ENCODE peak calls at places on chromosome 20, in nine cellular contexts. D is transverse colon, W is cardiac muscle cell, Q is neural progenitor cell, K is Peyer's patch, E is tibial nerve, H is sigmoid colon, L is right cardiac atrium, B is heart right ventricle. J is an unnamed sample.

GRCh38 chr20:59733326-59733725 is 129.0 kb downstream of the PHACTR3 start:
- DNase-seq in D (no peak), W (no peak), Q (no peak), K (no peak), E (no peak), H (no peak), L (no peak), B (no peak), J (no peak)

GRCh38 chr20:5887386-5887785 is 62.9 kb downstream of the TRMT6 start:
- DNase-seq in D (no peak), W (no peak), Q (no peak), K (no peak), E (no peak), H (no peak), L (no peak), B (no peak), J (no peak)

GRCh38 chr20:46573234-46573633 is 22.8 kb upstream of the OCSTAMP start:
- DNase-seq in D (no peak), W (no peak), Q (no peak), K (no peak), E (no peak), H (peak; percentile 52), L (no peak), B (no peak), J (no peak)

GRCh38 chr20:63833776-63834544 is 2.9 kb upstream of the ZBTB46 start:
- DNase-seq in D (no peak), W (no peak), Q (no peak), K (no peak), E (no peak), H (no peak), L (no peak), B (no peak), J (no peak)

GRCh38 chr20:1418335-1418734 is 25.5 kb upstream of the FKBP1A start:
- DNase-seq in D (no peak), W (peak; percentile 21), Q (no peak), K (no peak), E (no peak), H (no peak), L (no peak), B (no peak), J (no peak)

GRCh38 chr20:63924241-63924640 is 29.3 kb downstream of the DNAJC5 start:
- DNase-seq in D (no peak), W (no peak), Q (no peak), K (no peak), E (no peak), H (no peak), L (no peak), B (no peak), J (no peak)

GRCh38 chr20:18628330-18628941 is 40.6 kb downstream of the DTD1 start:
- DNase-seq in D (peak; percentile 17), W (no peak), Q (peak; percentile 51), K (peak; percentile 55), E (no peak), H (no peak), L (no peak), B (no peak), J (peak; percentile 29)

GRCh38 chr20:24206995-24207394 is 218.4 kb upstream of the GGTLC1 start:
- DNase-seq in D (no peak), W (peak; percentile 5), Q (no peak), K (no peak), E (no peak), H (no peak), L (no peak), B (no peak), J (no peak)

GRCh38 chr20:14712302-14712739 is 374.9 kb upstream of the FLRT3 start:
- DNase-seq in D (no peak), W (peak; percentile 35), Q (peak; percentile 41), K (peak; percentile 69), E (no peak), H (no peak), L (no peak), B (no peak), J (peak; percentile 89)

DNA sequence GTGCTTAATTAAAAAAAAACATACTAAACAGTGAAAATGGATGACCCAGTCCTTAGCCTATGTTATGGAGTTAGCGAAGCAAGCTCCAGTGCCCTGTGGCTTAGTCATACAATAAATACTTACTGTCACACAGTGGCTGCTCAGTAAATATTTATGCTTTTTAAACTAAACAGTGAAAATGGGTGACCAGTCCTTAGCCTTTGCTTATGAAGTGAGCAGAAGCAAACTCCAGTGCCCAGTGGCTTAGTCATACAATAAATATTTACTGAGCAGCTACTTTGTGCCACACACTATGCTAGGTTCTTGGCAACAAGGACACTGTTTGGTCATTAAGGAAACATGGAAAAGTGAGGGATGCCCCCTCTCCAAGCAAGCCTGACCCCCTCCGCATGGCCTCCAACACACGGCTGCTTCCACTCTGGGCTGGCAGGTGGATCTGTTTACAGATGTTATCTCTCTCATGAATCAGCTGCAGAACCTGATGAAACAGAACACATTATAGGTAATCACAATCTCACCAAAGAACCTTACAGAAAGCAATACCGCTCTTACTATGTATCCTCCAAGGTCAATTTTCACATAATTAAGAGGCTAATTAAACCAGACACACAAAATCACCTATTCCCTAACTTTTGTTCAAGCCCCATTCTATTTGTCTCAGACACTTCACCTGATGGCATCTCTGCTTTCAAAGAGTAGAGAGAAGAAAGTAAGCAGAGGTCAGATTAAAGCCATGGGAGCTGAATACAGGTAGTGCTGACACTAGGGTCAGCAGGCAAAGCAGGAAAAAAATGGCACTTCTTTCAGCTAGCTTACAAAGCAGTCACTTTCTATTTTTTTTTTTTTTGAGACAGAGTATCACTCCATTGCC is 27.3 kb downstream of the CDK5RAP1 start:
- DNase-seq in D (no peak), W (peak; percentile 2), Q (no peak), K (no peak), E (no peak), H (no peak), L (no peak), B (no peak), J (peak; percentile 13)
- H3K27ac ChIP-seq in D (peak overlapping the region; percentile 19), W (no peak overlapping the region), Q (no peak overlapping the region), K (no peak overlapping the region), E (no peak overlapping the region), H (peak overlapping the region; percentile 15), L (no peak overlapping the region), B (no peak overlapping the region), J (no peak overlapping the region)

GRCh38 chr20:49692941-49693340 is 20.7 kb downstream of the B4GALT5 start:
- DNase-seq in D (no peak), W (no peak), Q (no peak), K (no peak), E (no peak), H (no peak), L (no peak), B (no peak), J (no peak)

GRCh38 chr20:49696594-49696993 is 17.1 kb downstream of the B4GALT5 start:
- DNase-seq in D (no peak), W (no peak), Q (no peak), K (no peak), E (no peak), H (no peak), L (no peak), B (no peak), J (peak; percentile 51)

GRCh38 chr20:49695830-49696229 is 17.8 kb downstream of the B4GALT5 start:
- DNase-seq in D (no peak), W (no peak), Q (no peak), K (no peak), E (no peak), H (no peak), L (no peak), B (no peak), J (no peak)

GRCh38 chr20:49693435-49694171 is 20.1 kb downstream of the B4GALT5 start:
- DNase-seq in D (no peak), W (no peak), Q (no peak), K (no peak), E (no peak), H (no peak), L (no peak), B (no peak), J (no peak)

DNA sequence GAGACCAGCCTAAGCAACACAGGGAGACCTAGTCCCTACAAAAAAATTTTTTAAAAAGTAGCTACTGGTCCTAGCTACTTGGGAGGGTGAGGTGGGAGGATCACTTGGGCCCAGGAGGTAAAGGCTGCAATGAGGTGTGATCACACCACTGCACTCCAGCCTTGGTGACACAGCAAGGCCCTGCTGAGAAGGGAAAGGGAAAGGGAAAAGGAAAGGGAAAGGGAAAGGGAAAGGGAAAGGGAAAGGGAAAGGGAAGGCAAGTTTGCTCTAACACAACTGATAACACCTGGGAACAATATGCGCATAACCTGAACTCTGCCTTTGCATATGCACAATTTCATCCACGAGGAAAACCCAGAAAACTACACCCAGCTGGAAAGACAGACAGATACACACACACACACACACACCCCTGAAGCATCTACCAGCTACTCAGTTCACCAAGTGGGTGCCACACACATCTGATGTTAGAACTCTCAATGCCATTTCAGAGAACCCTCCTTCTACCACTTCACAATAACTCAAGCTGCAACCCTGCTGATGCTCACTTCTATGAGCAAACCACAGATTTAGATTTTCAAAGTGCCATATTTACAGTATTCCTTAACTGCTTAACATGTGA is 19.1 kb downstream of the B4GALT5 start:
- DNase-seq in D (no peak), W (no peak), Q (no peak), K (no peak), E (no peak), H (no peak), L (no peak), B (no peak), J (peak; percentile 81)
- H3K4me1 ChIP-seq in D (peaks cover 56% of the 10 kb centered on the region), W (peaks cover 7% of the 10 kb centered on the region), Q (peaks cover 44% of the 10 kb centered on the region), K (no peaks in the 10 kb centered on the region), E (peaks cover 25% of the 10 kb centered on the region), H (no peaks in the 10 kb centered on the region), L (peaks cover 12% of the 10 kb centered on the region), B (peaks cover 28% of the 10 kb centered on the region), J (peaks cover 26% of the 10 kb centered on the region)

DNA sequence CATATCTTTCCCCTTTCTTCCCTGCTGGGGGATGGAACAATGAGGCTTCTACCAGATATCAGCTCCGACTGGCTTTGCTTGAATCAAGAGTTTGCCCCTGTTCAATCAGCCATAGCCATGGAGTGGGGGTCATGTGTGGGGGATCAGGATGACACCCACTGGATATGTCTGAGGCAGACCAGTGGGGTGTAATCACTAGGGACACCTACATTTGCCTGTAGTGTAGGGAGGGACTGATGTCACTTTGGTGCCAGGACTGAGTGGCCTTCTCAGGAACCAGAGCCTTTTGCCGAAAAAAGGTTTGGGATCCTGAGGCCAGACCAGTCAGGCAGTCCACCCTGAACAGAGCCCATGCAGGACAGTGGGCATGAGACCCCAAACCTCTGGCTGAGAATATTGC is 1.0 kb downstream of the ITPA start:
- DNase-seq in D (no peak), W (no peak), Q (no peak), K (no peak), E (no peak), H (no peak), L (no peak), B (no peak), J (no peak)
- H3K4me3 ChIP-seq in D (peak overlapping the region; percentile 73), W (peak overlapping the region; percentile 81), Q (peak overlapping the region; percentile 77), K (peak overlapping the region; percentile 98), E (peak overlapping the region; percentile 55), H (peak overlapping the region; percentile 85), L (peak overlapping the region; percentile 95), B (peak overlapping the region; percentile 94), J (peak overlapping the region; percentile 79)

GRCh38 chr20:35334511-35335101 is 42.4 kb upstream of the FAM83C start:
- DNase-seq in D (no peak), W (no peak), Q (no peak), K (no peak), E (no peak), H (no peak), L (no peak), B (no peak), J (no peak)
- H3K27ac ChIP-seq in D (peak overlapping the region; percentile 56), W (no peak overlapping the region), Q (no peak overlapping the region), K (no peak overlapping the region), E (no peak overlapping the region), H (peak overlapping the region; percentile 81), L (no peak overlapping the region), B (no peak overlapping the region), J (no peak overlapping the region)

J was measured in small intestine.